ENCODE peak calls at places on chromosomes 2 and 18, in five cellular contexts. N is Panc1, O is HL-60, B is RWPE1, W is body of pancreas. Y is an unnamed sample.

GRCh38 chr2:136154384-136154783 is 36.4 kb upstream of the CXCR4 start:
- DNase-seq in N (no peak), B (no peak), O (no peak), W (no peak), Y (no peak)

GRCh38 chr18:29012874-29013273 is 835.9 kb upstream of the CDH2 start:
- DNase-seq in O (no peak), B (no peak), W (no peak), N (no peak), Y (no peak)

GRCh38 chr18:13813271-13813849 is 10.6 kb upstream of the MC5R start:
- DNase-seq in O (peak; percentile 54), B (peak; percentile 81), W (peak; percentile 81), N (no peak), Y (peak; percentile 83)

GRCh38 chr2:157194097-157194688 is 63.3 kb upstream of the GALNT5 start:
- DNase-seq in B (peak; percentile 42), W (peak; percentile 39), O (peak; percentile 12), N (peak; percentile 47), Y (no peak)

GRCh38 chr2:19757586-19757985 is 144.2 kb downstream of the TTC32 start:
- DNase-seq in O (no peak), W (no peak), B (no peak), N (no peak), Y (no peak)

GRCh38 chr2:33848486-33848885 is 249.4 kb upstream of the FAM98A start:
- DNase-seq in B (peak; percentile 66), N (no peak), O (no peak), W (no peak), Y (no peak)

GRCh38 chr2:198517961-198518360 is 713.6 kb downstream of the PLCL1 start:
- DNase-seq in W (no peak), O (no peak), B (no peak), N (no peak), Y (no peak)

GRCh38 chr2:42021490-42021889 is 26.3 kb upstream of the PKDCC start:
- DNase-seq in N (no peak), B (no peak), W (no peak), O (no peak), Y (no peak)

GRCh38 chr2:119308793-119309330 is 57.8 kb downstream of the C2orf76 start:
- DNase-seq in N (no peak), W (no peak), O (no peak), B (no peak), Y (no peak)

GRCh38 chr2:233409286-233409991 is 55.1 kb downstream of the DGKD start:
- DNase-seq in O (no peak), N (no peak), W (peak; percentile 53), B (no peak), Y (no peak)

GRCh38 chr18:55589625-55590291 is 1.8 kb upstream of the TCF4 start:
- DNase-seq in O (peak; percentile 99), N (no peak), B (peak; percentile 76), W (peak; percentile 97), Y (peak; percentile 97)
- TF ChIP-seq CTCF in O (no peak), N (no peak), B (no peak), W (no peak), Y (no peak)

GRCh38 chr18:3264362-3264761 is 2.4 kb downstream of the MYL12B start:
- DNase-seq in W (peak; percentile 25), B (no peak), N (no peak), O (no peak), Y (no peak)

GRCh38 chr18:3261393-3262233 is at the start of gene MYL12B:
- DNase-seq in N (no peak), B (peak; percentile 78), W (peak; percentile 80), O (peak; percentile 83), Y (peak; percentile 82)

GRCh38 chr18:3265564-3266033 is 3.7 kb downstream of the MYL12B start:
- DNase-seq in N (no peak), W (no peak), B (peak; percentile 27), O (no peak), Y (no peak)

GRCh38 chr18:3261035-3261392 is 919 bp upstream of the MYL12B start:
- DNase-seq in W (no peak), O (no peak), B (no peak), N (no peak), Y (no peak)

GRCh38 chr18:3262234-3263171 is 570 bp downstream of the MYL12B start:
- DNase-seq in W (no peak), O (peak; percentile 38), B (no peak), N (no peak), Y (no peak)
- TF ChIP-seq CTCF in W (no peak), O (no peak), B (no peak), N (no peak), Y (no peak)

GRCh38 chr2:69011611-69012157 is 1.3 kb upstream of the ANTXR1 start:
- DNase-seq in B (no peak), O (no peak), N (no peak), W (no peak), Y (peak; percentile 33)
- TF ChIP-seq CTCF in B (no peak), O (no peak), N (no peak), W (no peak), Y (peak; percentile 17)

GRCh38 chr2:187302619-187303018 is 145.4 kb downstream of the CALCRL start:
- DNase-seq in W (no peak), N (no peak), B (no peak), O (no peak), Y (no peak)

GRCh38 chr2:187296869-187297268 is 151.2 kb downstream of the CALCRL start:
- DNase-seq in N (no peak), O (no peak), B (no peak), W (no peak), Y (no peak)

GRCh38 chr2:187297806-187298205 is 150.2 kb downstream of the CALCRL start:
- DNase-seq in N (no peak), O (no peak), B (no peak), W (no peak), Y (no peak)

GRCh38 chr2:187302146-187302545 is 145.9 kb downstream of the CALCRL start:
- DNase-seq in W (no peak), N (no peak), O (no peak), B (no peak), Y (no peak)

DNA sequence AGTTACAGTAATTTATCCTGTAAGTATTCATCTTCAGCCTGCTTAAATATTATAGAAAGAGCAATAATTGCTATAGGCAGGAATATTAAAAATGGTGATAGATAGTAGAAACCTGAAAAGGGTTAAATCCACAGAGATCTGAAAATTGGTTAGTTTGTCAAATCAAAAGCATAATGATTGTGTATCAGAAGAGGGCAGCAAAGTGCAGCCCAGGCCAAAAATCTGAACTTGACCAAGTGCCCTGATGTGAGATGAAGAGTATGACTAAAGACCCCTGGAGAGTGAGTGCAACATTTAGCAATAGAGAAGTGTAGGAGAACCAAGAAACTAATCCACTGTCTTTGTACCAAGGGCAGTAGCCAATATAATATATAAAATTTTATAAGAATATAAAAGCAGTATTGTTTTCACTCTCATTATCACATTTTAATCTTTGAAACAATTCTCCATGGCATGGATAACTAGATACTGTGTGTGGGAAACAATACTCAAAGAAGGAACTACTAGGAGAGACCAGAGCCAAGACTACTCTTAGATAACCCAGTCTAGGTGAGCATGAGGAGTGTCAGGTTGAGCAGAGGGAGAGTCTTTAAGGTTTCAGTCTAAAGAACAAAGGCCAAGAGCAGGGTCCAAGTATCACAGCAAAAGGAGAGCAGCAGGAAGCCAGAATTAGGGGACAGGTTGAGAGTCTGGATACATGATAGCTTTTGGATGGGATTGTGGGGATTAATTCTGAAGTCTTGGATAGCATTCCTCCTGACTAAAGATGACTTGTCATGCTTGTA is 148.7 kb downstream of the CALCRL start:
- DNase-seq in O (no peak), N (no peak), B (peak; percentile 3), W (no peak), Y (no peak)
- TF ChIP-seq CTCF in O (no peak), N (peak; percentile 49), B (peak; percentile 15), W (peak; percentile 2), Y (no peak)

GRCh38 chr2:127646487-127647241 is 711 bp downstream of the GPR17 start:
- DNase-seq in W (no peak), B (no peak), O (no peak), N (no peak), Y (no peak)
- TF ChIP-seq CTCF in W (no peak), B (no peak), O (no peak), N (no peak), Y (no peak)

DNA sequence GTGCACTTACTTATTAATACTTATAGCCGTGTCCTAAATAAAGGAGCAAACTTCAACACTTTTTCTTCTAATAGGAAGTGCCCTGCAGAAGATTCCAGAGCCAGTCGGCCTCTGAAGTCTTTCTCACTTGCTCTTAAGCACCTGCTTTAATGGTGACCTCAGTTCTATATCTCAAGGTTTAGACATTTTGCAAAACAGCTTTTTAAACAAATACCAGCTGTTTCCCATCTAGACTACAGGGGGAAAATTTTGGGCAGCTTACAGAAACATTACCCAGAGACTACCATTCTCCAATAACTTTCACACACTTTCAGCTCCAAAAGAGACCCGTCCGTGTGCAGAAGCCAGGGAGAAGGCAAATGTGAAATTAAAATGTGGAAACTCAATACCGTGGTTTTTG is 285.3 kb upstream of the CCDC68 start:
- DNase-seq in O (no peak), N (no peak), B (no peak), W (no peak), Y (no peak)
- TF ChIP-seq CTCF in O (no peak), N (no peak), B (no peak), W (no peak), Y (no peak)

DNA sequence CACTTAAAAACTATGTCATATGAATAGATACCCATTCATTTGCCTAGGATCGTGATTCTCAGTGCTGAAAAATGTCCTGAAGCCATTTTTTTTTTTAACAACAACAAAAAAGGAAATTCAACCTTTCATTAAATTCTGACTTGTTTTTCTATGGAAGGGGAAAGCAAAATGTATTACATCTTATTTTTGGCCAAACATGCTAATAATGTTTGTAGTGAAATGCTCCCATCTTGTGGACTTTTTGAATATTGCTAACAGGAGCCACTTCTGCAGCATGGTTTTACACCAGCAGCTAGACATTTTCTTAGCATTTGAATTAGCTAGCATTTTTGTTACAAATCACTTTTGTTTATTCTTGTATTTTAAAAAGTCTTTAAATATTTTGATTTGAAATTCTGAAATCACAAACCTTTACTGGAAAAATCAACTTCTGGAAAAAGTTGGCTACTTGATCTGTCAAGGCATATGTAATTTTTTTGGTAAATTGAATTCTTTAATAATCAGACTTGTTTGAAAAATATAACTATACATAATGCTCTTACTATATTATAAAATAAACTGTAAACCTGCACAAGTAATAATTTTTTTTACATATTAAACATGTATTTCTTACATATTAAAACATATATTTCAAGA is 75.8 kb downstream of the KIDINS220 start:
- DNase-seq in O (no peak), N (peak; percentile 8), B (peak; percentile 32), W (no peak), Y (no peak)
- TF ChIP-seq CTCF in O (peak; percentile 34), N (peak; percentile 63), B (peak; percentile 65), W (peak; percentile 50), Y (peak; percentile 31)

DNA sequence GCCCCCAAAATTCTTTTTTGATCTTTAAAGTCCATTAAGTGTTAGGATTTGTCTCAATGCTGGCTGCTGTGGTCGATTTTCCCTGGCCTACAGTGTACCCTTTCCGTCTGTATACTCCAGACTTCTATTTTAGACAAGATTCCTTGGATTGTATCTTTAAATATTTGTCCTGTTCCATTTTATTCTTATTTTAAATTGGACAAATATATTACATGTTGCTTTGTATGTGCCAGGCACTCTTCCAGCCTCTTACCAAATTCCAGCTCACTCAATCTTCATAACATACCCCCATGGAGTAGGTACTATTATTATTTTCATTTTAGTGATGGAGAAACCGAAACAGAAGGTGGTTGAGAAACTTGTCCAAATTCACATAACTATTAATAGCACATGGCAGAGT is 58.1 kb downstream of the VWA3B start:
- DNase-seq in B (no peak), W (no peak), N (no peak), O (no peak), Y (no peak)
- TF ChIP-seq CTCF in B (no peak), W (no peak), N (no peak), O (no peak), Y (no peak)

GRCh38 chr2:115194623-115195022 is 752.2 kb downstream of the DPP10 start:
- DNase-seq in N (no peak), W (no peak), B (no peak), O (no peak), Y (no peak)
- TF ChIP-seq CTCF in N (peak; percentile 27), W (peak; percentile 55), B (no peak), O (no peak), Y (no peak)